ENCODE peak calls at places on chromosome 2, in four cellular contexts. K, C, R and J are unnamed samples.

GRCh38 chr2:196331143-196331542 is 159.8 kb upstream of the STK17B start:
- DNase-seq in K (no peak), R (no peak), C (no peak), J (peak; percentile 82)

GRCh38 chr2:69717902-69718301 is 24.0 kb upstream of the ANXA4 start:
- DNase-seq in C (no peak), R (no peak), K (peak; percentile 46), J (peak; percentile 60)

GRCh38 chr2:47300609-47301276 is 102.2 kb upstream of the MSH2 start:
- DNase-seq in C (no peak), R (no peak), K (no peak), J (no peak)

GRCh38 chr2:217037330-217037729 is 177.5 kb upstream of the TNP1 start:
- DNase-seq in C (no peak), K (no peak), R (no peak), J (no peak)

GRCh38 chr2:126244937-126245336 is 411.0 kb upstream of the GYPC start:
- DNase-seq in K (peak; percentile 84), R (peak; percentile 41), C (peak; percentile 87), J (no peak)

GRCh38 chr2:45554764-45555163 is 56.3 kb downstream of the SRBD1 start:
- DNase-seq in K (no peak), C (no peak), R (no peak), J (peak; percentile 52)

GRCh38 chr2:24016376-24016761 is 6.5 kb downstream of the MFSD2B start:
- DNase-seq in R (no peak), K (no peak), C (no peak), J (no peak)

GRCh38 chr2:195337597-195337996 is 319.4 kb upstream of the SLC39A10 start:
- DNase-seq in R (no peak), C (no peak), K (no peak), J (no peak)

GRCh38 chr2:119283873-119284331 is 60.3 kb downstream of the STEAP3 start:
- DNase-seq in K (no peak), C (no peak), R (no peak), J (peak; percentile 80)

GRCh38 chr2:206876176-206876575 is 63.1 kb upstream of the CPO start:
- DNase-seq in R (peak; percentile 24), K (no peak), C (peak; percentile 62), J (no peak)

GRCh38 chr2:186919272-186919671 is 70.3 kb upstream of the ZSWIM2 start:
- DNase-seq in K (no peak), R (no peak), C (no peak), J (peak; percentile 82)

GRCh38 chr2:188811522-188811921 is 162.7 kb upstream of the COL3A1 start:
- DNase-seq in C (no peak), R (no peak), K (no peak), J (peak; percentile 81)

GRCh38 chr2:122543815-122544214 is 788.4 kb downstream of the TSN start:
- DNase-seq in C (no peak), R (no peak), K (no peak), J (peak; percentile 52)

GRCh38 chr2:101357386-101357785 is 29.9 kb downstream of the CREG2 start:
- DNase-seq in R (no peak), K (no peak), C (no peak), J (peak; percentile 48)
- H3K4me1 ChIP-seq in R (no peaks in the 10 kb centered on the region), K (peaks cover 3% of the 10 kb centered on the region), C (peaks cover 5% of the 10 kb centered on the region), J (no peaks in the 10 kb centered on the region)

GRCh38 chr2:148764820-148765219 is 110.2 kb upstream of the KIF5C start:
- DNase-seq in C (no peak), K (no peak), R (no peak), J (no peak)
- H2BK5ac ChIP-seq in C (no peak overlapping the region), K (no peak overlapping the region), R (no peak overlapping the region), J (no peak overlapping the region)

GRCh38 chr2:120773186-120773800 is 37.6 kb downstream of the GLI2 start:
- DNase-seq in C (no peak), K (no peak), R (no peak), J (no peak)
- H3K4me1 ChIP-seq in C (peaks cover 6% of the 10 kb centered on the region), K (peaks cover 18% of the 10 kb centered on the region), R (peaks cover 25% of the 10 kb centered on the region), J (peaks cover 56% of the 10 kb centered on the region)

GRCh38 chr2:20584045-20584636 is 66.8 kb downstream of the HS1BP3 start:
- DNase-seq in C (no peak), K (peak; percentile 51), R (no peak), J (no peak)

GRCh38 chr2:20584637-20585321 is 66.1 kb downstream of the HS1BP3 start:
- DNase-seq in R (peak; percentile 87), C (peak; percentile 99), K (peak; percentile 85), J (peak; percentile 99)

GRCh38 chr2:20582600-20583221 is 68.2 kb downstream of the HS1BP3 start:
- DNase-seq in C (no peak), R (no peak), K (no peak), J (no peak)

GRCh38 chr2:20585351-20585709 is 65.6 kb downstream of the HS1BP3 start:
- DNase-seq in R (no peak), K (no peak), C (peak; percentile 49), J (no peak)

GRCh38 chr2:20583425-20583881 is 67.4 kb downstream of the HS1BP3 start:
- DNase-seq in C (no peak), R (no peak), K (no peak), J (no peak)
- H2BK5ac ChIP-seq in C (peak overlapping the region; percentile 55), R (peak overlapping the region; percentile 76), K (no peak overlapping the region), J (peak overlapping the region; percentile 99)